ENCODE peak calls at places on chromosomes 7 and 10, in ten cellular contexts. D is stimulated activated naive CD8-positive, alpha-beta T cell treated with anti-CD3 and anti-CD28 coated beads, Interleukin-15, amount 100 ng/mL, for 72 hours; G is lower lobe of right lung; E is SK-N-SH treated with all-trans-retinoic acid at 6 μM for 48 hours; O is activated CD4-positive, alpha-beta T cell treated with anti-CD3 and anti-CD28 coated beads for 36 hours; S is right cardiac atrium; T is natural killer cell; A is esophagus mucosa; P is mucosa of descending colon; M is activated T-cell treated with anti-CD3 and anti-CD28 coated beads, Interleukin-2, amount 50 U/mL, for 72 hours. J is an unnamed sample.
A peak's percentile ranks its signal among the peaks of the same experiment; 100 is the strongest.

GRCh38 chr10:90276894-90277447 is 575.6 kb downstream of the KIF20B start:
- ATAC-seq in D (no peak), G (no peak), E (no peak), O (no peak), S (peak; percentile 75), T (no peak), A (no peak), P (no peak), M (no peak), J (no peak)

GRCh38 chr10:67771200-67771599 is 66.8 kb downstream of the DNAJC12 start:
- ATAC-seq in D (peak; percentile 38), G (no peak), E (no peak), O (no peak), S (no peak), T (no peak), A (no peak), P (no peak), M (no peak), J (no peak)

GRCh38 chr7:57205000-57205399 is 72.8 kb upstream of the ZNF479 start:
- ATAC-seq in D (no peak), G (no peak), E (no peak), O (no peak), S (no peak), T (no peak), A (no peak), P (no peak), M (no peak), J (no peak)

GRCh38 chr10:10294801-10295515 is 722.7 kb upstream of the CELF2 start:
- ATAC-seq in D (no peak), G (peak; percentile 9), E (no peak), O (no peak), S (no peak), T (no peak), A (no peak), P (no peak), M (no peak), J (no peak)

GRCh38 chr7:24192053-24192452 is 91.9 kb upstream of the NPY start:
- ATAC-seq in D (no peak), G (no peak), E (no peak), O (no peak), S (no peak), T (no peak), A (peak; percentile 71), P (no peak), M (no peak), J (no peak)

GRCh38 chr7:32093415-32094408 is 23.5 kb upstream of the PDE1C start:
- ATAC-seq in D (no peak), G (peak; percentile 74), E (peak; percentile 69), O (no peak), S (peak; percentile 95), T (no peak), A (peak; percentile 18), P (peak; percentile 30), M (no peak), J (no peak)

GRCh38 chr7:18289801-18290200 is 205.7 kb upstream of the HDAC9 start:
- ATAC-seq in D (no peak), G (no peak), E (no peak), O (no peak), S (no peak), T (no peak), A (no peak), P (no peak), M (no peak), J (no peak)

GRCh38 chr10:5089869-5090268 is 4.3 kb upstream of the AKR1C3 start:
- ATAC-seq in D (no peak), G (peak; percentile 81), E (peak; percentile 53), O (no peak), S (no peak), T (peak; percentile 79), A (peak; percentile 91), P (peak; percentile 71), M (peak; percentile 51), J (no peak)

GRCh38 chr10:70380350-70381135 is 1.9 kb downstream of the LRRC20 start:
- ATAC-seq in D (no peak), G (no peak), E (no peak), O (no peak), S (no peak), T (no peak), A (no peak), P (no peak), M (no peak), J (no peak)

GRCh38 chr10:117431160-117431559 is 55.9 kb upstream of the PDZD8 start:
- ATAC-seq in D (no peak), G (no peak), E (no peak), O (no peak), S (no peak), T (no peak), A (peak; percentile 43), P (no peak), M (no peak), J (no peak)

GRCh38 chr10:29578457-29578856 is 56.3 kb downstream of the SVIL start:
- ATAC-seq in D (no peak), G (no peak), E (no peak), O (no peak), S (no peak), T (no peak), A (no peak), P (peak; percentile 89), M (no peak), J (no peak)

GRCh38 chr7:1555046-1555812 is 776 bp downstream of the TMEM184A start:
- ATAC-seq in D (no peak), G (peak; percentile 36), E (peak; percentile 79), O (no peak), S (peak; percentile 17), T (no peak), A (peak; percentile 48), P (peak; percentile 88), M (no peak), J (no peak)

GRCh38 chr10:22086730-22087364 is 83.3 kb upstream of the DNAJC1 start:
- ATAC-seq in D (no peak), G (peak; percentile 86), E (peak; percentile 92), O (no peak), S (peak; percentile 98), T (no peak), A (no peak), P (peak; percentile 47), M (no peak), J (no peak)

GRCh38 chr10:124462348-124462695 is 699 bp downstream of the LHPP start:
- ATAC-seq in D (no peak), G (no peak), E (no peak), O (no peak), S (no peak), T (no peak), A (no peak), P (no peak), M (no peak), J (no peak)

GRCh38 chr7:150931199-150931869 is 46.8 kb downstream of the KCNH2 start:
- ATAC-seq in D (peak; percentile 66), G (no peak), E (peak; percentile 13), O (no peak), S (no peak), T (no peak), A (no peak), P (peak; percentile 21), M (no peak), J (no peak)

GRCh38 chr10:10804998-10805737 is 212.5 kb upstream of the CELF2 start:
- ATAC-seq in D (no peak), G (peak; percentile 80), E (no peak), O (no peak), S (no peak), T (no peak), A (peak; percentile 28), P (peak; percentile 86), M (no peak), J (no peak)

GRCh38 chr7:68734431-68734830 is 863.8 kb upstream of the AUTS2 start:
- ATAC-seq in D (no peak), G (no peak), E (no peak), O (no peak), S (no peak), T (no peak), A (no peak), P (no peak), M (no peak), J (no peak)

GRCh38 chr7:130162196-130162595 is 43.0 kb downstream of the TMEM209 start:
- ATAC-seq in D (no peak), G (no peak), E (no peak), O (no peak), S (no peak), T (no peak), A (no peak), P (no peak), M (no peak), J (no peak)

GRCh38 chr7:156666368-156667109 is 26.0 kb downstream of the RNF32 start:
- ATAC-seq in D (no peak), G (no peak), E (no peak), O (peak; percentile 58), S (no peak), T (no peak), A (no peak), P (peak; percentile 73), M (peak; percentile 32), J (peak; percentile 19)

GRCh38 chr10:60978287-60979115 is 34.5 kb upstream of the RHOBTB1 start:
- ATAC-seq in D (no peak), G (no peak), E (peak; percentile 35), O (no peak), S (no peak), T (no peak), A (no peak), P (no peak), M (no peak), J (no peak)

GRCh38 chr10:31847518-31847917 is 81.1 kb downstream of the ARHGAP12 start:
- ATAC-seq in D (no peak), G (no peak), E (no peak), O (no peak), S (no peak), T (no peak), A (peak; percentile 15), P (peak; percentile 35), M (no peak), J (no peak)

GRCh38 chr10:128186959-128187787 is 61.0 kb upstream of the MKI67 start:
- ATAC-seq in D (peak; percentile 85), G (no peak), E (peak; percentile 61), O (peak; percentile 78), S (no peak), T (peak; percentile 88), A (no peak), P (peak; percentile 21), M (peak; percentile 80), J (peak; percentile 73)

GRCh38 chr7:78901566-78901965 is 551.9 kb downstream of the MAGI2 start:
- ATAC-seq in D (no peak), G (no peak), E (no peak), O (no peak), S (no peak), T (no peak), A (no peak), P (no peak), M (no peak), J (no peak)

GRCh38 chr10:51867956-51868355 is 168.6 kb upstream of the CSTF2T start:
- ATAC-seq in D (no peak), G (no peak), E (peak; percentile 79), O (no peak), S (no peak), T (no peak), A (peak; percentile 76), P (no peak), M (no peak), J (peak; percentile 66)

GRCh38 chr7:30837581-30837980 is 66.4 kb downstream of the MINDY4 start:
- ATAC-seq in D (no peak), G (no peak), E (no peak), O (no peak), S (no peak), T (no peak), A (no peak), P (no peak), M (no peak), J (no peak)

GRCh38 chr10:125263551-125263950 is 103.2 kb upstream of the CTBP2 start:
- ATAC-seq in D (no peak), G (no peak), E (no peak), O (no peak), S (no peak), T (no peak), A (peak; percentile 68), P (no peak), M (no peak), J (no peak)

GRCh38 chr7:101935521-101936141 is 118.2 kb downstream of the CUX1 start:
- ATAC-seq in D (no peak), G (peak; percentile 31), E (no peak), O (no peak), S (peak; percentile 94), T (no peak), A (no peak), P (peak; percentile 77), M (no peak), J (no peak)

GRCh38 chr7:74452748-74453320 is 872 bp upstream of the GTF2IRD1 start:
- ATAC-seq in D (peak; percentile 6), G (peak; percentile 3), E (peak; percentile 42), O (peak; percentile 8), S (no peak), T (no peak), A (peak; percentile 58), P (peak; percentile 64), M (no peak), J (peak; percentile 10)

J was measured in activated T-helper 17 cell treated with anti-CD3 and anti-CD28 coated beads, Interleukin-2, amount 50 U/mL, for 72 hours.